ENCODE peak calls at places on chromosomes 2 and 18, in nine cellular contexts. D is stimulated activated naive CD8-positive, alpha-beta T cell treated with anti-CD3 and anti-CD28 coated beads, Interleukin-15, Interleukin-2, amounts not matched to agents 100 U/mL and 50 U/mL, for 24 hours; R is GM12878; I is left colon; T is body of pancreas; G is activated T-cell treated with anti-CD3 and anti-CD28 coated beads, Interleukin-2, amount 50 U/mL, for 4 hours; H is left ventricle myocardium superior; N is stimulated activated naive B cell treated with anti-CD40 and anti-IgM and Interleukin-4, amounts not matched to agents 10 μg/mL and 1 μg/mL and 100 μg/mL, for 72 hours; Z is activated CD8-positive, alpha-beta memory T cell treated with anti-CD3 and anti-CD28 coated beads, Interleukin-2, amount 10 ng/mL, durations not matched to agents 7 days and 5 days. Y is an unnamed sample.

GRCh38 chr2:64217198-64217869 is 73.1 kb upstream of the PELI1 start:
- ATAC-seq in D (no peak), R (no peak), I (no peak), T (no peak), G (no peak), H (no peak), N (no peak), Z (no peak), Y (no peak)

GRCh38 chr2:206981739-206982336 is 42.5 kb downstream of the CPO start:
- ATAC-seq in D (peak), R (peak), I (peak), T (no peak), G (no peak), H (peak), N (peak), Z (no peak), Y (no peak)

GRCh38 chr18:75003764-75004690 is 204.9 kb downstream of the PTGR3 start:
- ATAC-seq in D (no peak), R (no peak), I (no peak), T (no peak), G (no peak), H (peak), N (no peak), Z (no peak), Y (no peak)

GRCh38 chr2:171244466-171244969 is 83.8 kb upstream of the TLK1 start:
- ATAC-seq in D (no peak), R (no peak), I (no peak), T (no peak), G (no peak), H (no peak), N (no peak), Z (no peak), Y (no peak)

GRCh38 chr18:3323900-3324299 is 62.0 kb downstream of the MYL12B start:
- ATAC-seq in D (no peak), R (peak), I (no peak), T (no peak), G (no peak), H (no peak), N (peak), Z (no peak), Y (peak)

GRCh38 chr2:195967336-195967735 is 101.3 kb downstream of the DNAH7 start:
- ATAC-seq in D (no peak), R (no peak), I (no peak), T (no peak), G (no peak), H (no peak), N (no peak), Z (no peak), Y (no peak)

GRCh38 chr2:134216152-134216829 is 37.6 kb upstream of the MGAT5 start:
- ATAC-seq in D (no peak), R (no peak), I (peak), T (peak), G (no peak), H (no peak), N (no peak), Z (no peak), Y (no peak)

GRCh38 chr2:1685957-1686783 is 58.1 kb downstream of the PXDN start:
- ATAC-seq in D (no peak), R (no peak), I (no peak), T (no peak), G (no peak), H (peak), N (no peak), Z (no peak), Y (no peak)

GRCh38 chr18:32122039-32122438 is 30.4 kb downstream of the RNF138 start:
- ATAC-seq in D (no peak), R (no peak), I (peak), T (peak), G (no peak), H (no peak), N (no peak), Z (no peak), Y (no peak)